ENCODE peak calls at places on chromosomes 2 and 18, in six cellular contexts. L is IMR-90, M is mesendoderm, O is H1, N is neuronal stem cell, J is mesenchymal stem cell. Q is an unnamed sample.

GRCh38 chr2:39893616-39894015 is 114.6 kb upstream of the THUMPD2 start:
- DNase-seq in M (no peak), J (no peak), L (no peak), N (no peak), O (no peak), Q (no peak)

GRCh38 chr2:35787302-35788031 is 568.1 kb upstream of the CRIM1 start:
- DNase-seq in J (peak; percentile 4), O (no peak), N (no peak), L (no peak), M (peak; percentile 52), Q (no peak)

GRCh38 chr2:152925540-152926448 is 207.4 kb downstream of the ARL6IP6 start:
- DNase-seq in L (no peak), M (peak; percentile 95), O (peak; percentile 91), N (peak; percentile 80), J (peak; percentile 48), Q (peak; percentile 82)

GRCh38 chr2:55357907-55358306 is 61.7 kb downstream of the CCDC88A start:
- DNase-seq in N (no peak), J (no peak), O (no peak), L (peak; percentile 69), M (no peak), Q (no peak)

GRCh38 chr2:62774555-62775366 is 69.2 kb downstream of the EHBP1 start:
- DNase-seq in O (no peak), J (peak; percentile 65), M (peak; percentile 29), L (peak; percentile 63), N (peak; percentile 21), Q (peak; percentile 80)

GRCh38 chr2:172106128-172106961 is 3.6 kb upstream of the DLX2 start:
- DNase-seq in O (peak; percentile 80), L (peak; percentile 43), N (peak; percentile 38), M (peak; percentile 87), J (peak; percentile 57), Q (peak; percentile 50)

GRCh38 chr2:201775326-201775725 is 5.4 kb downstream of the ALS2 start:
- DNase-seq in O (no peak), N (no peak), M (no peak), L (no peak), J (no peak), Q (no peak)

GRCh38 chr2:54520687-54521086 is 64.6 kb downstream of the SPTBN1 start:
- DNase-seq in M (no peak), O (no peak), N (no peak), J (peak; percentile 91), L (peak; percentile 96), Q (peak; percentile 83)

GRCh38 chr2:105486762-105487141 is 87.9 kb upstream of the FHL2 start:
- DNase-seq in L (no peak), O (no peak), N (no peak), M (no peak), J (no peak), Q (no peak)

GRCh38 chr18:34631071-34631470 is 79.0 kb upstream of the DTNA start:
- DNase-seq in M (no peak), O (no peak), N (no peak), L (no peak), J (no peak), Q (no peak)

GRCh38 chr2:64837925-64838641 is 151.1 kb upstream of the SLC1A4 start:
- DNase-seq in O (no peak), M (no peak), L (no peak), J (no peak), N (no peak), Q (no peak)

GRCh38 chr2:233031556-233032500 is 644 bp upstream of the NEU2 start:
- DNase-seq in L (no peak), J (no peak), N (no peak), M (no peak), O (no peak), Q (no peak)

GRCh38 chr2:240141736-240142135 is 1.3 kb upstream of the OTOS start:
- DNase-seq in J (no peak), O (no peak), L (no peak), N (no peak), M (no peak), Q (no peak)

GRCh38 chr18:79884963-79885728 is 66.3 kb downstream of the SLC66A2 start:
- DNase-seq in M (no peak), O (no peak), L (no peak), N (no peak), J (no peak), Q (no peak)

GRCh38 chr18:58013241-58014211 is 30.5 kb upstream of the NEDD4L start:
- DNase-seq in N (no peak), J (no peak), O (no peak), M (peak; percentile 46), L (peak; percentile 22), Q (peak; percentile 38)

GRCh38 chr2:226902041-226902972 is 66.5 kb downstream of the RHBDD1 start:
- DNase-seq in J (no peak), L (no peak), O (no peak), M (no peak), N (no peak), Q (no peak)

GRCh38 chr2:227867386-227867785 is 4.0 kb upstream of the DAW1 start:
- DNase-seq in M (no peak), L (no peak), O (no peak), N (no peak), J (no peak), Q (peak; percentile 87)

GRCh38 chr2:237062585-237062984 is 23.1 kb upstream of the COPS8 start:
- DNase-seq in N (no peak), L (peak; percentile 34), M (peak; percentile 84), J (no peak), O (no peak), Q (peak; percentile 49)

GRCh38 chr18:68299906-68300305 is 415.0 kb downstream of the TMX3 start:
- DNase-seq in J (no peak), O (no peak), M (no peak), N (no peak), L (peak; percentile 33), Q (no peak)

GRCh38 chr2:65671670-65672069 is 239.3 kb upstream of the SPRED2 start:
- DNase-seq in L (no peak), J (no peak), N (no peak), O (no peak), M (peak; percentile 70), Q (no peak)

GRCh38 chr2:138403431-138403927 is 98.1 kb upstream of the SPOPL start:
- DNase-seq in M (no peak), O (no peak), L (no peak), N (no peak), J (no peak), Q (no peak)

GRCh38 chr18:59246796-59247195 is 26.5 kb downstream of the RAX start:
- DNase-seq in J (no peak), L (no peak), M (peak; percentile 87), O (no peak), N (no peak), Q (no peak)

GRCh38 chr18:62331581-62332436 is 6.7 kb downstream of the TNFRSF11A start:
- DNase-seq in J (peak; percentile 60), M (no peak), L (peak; percentile 75), O (peak; percentile 30), N (no peak), Q (peak; percentile 15)

GRCh38 chr2:190352668-190353536 is 9.5 kb downstream of the INPP1 start:
- DNase-seq in M (no peak), L (no peak), O (no peak), J (peak; percentile 42), N (no peak), Q (no peak)

GRCh38 chr2:223696719-223697118 is 94.6 kb upstream of the SCG2 start:
- DNase-seq in M (no peak), N (no peak), L (peak; percentile 69), O (no peak), J (peak; percentile 25), Q (no peak)

DNA sequence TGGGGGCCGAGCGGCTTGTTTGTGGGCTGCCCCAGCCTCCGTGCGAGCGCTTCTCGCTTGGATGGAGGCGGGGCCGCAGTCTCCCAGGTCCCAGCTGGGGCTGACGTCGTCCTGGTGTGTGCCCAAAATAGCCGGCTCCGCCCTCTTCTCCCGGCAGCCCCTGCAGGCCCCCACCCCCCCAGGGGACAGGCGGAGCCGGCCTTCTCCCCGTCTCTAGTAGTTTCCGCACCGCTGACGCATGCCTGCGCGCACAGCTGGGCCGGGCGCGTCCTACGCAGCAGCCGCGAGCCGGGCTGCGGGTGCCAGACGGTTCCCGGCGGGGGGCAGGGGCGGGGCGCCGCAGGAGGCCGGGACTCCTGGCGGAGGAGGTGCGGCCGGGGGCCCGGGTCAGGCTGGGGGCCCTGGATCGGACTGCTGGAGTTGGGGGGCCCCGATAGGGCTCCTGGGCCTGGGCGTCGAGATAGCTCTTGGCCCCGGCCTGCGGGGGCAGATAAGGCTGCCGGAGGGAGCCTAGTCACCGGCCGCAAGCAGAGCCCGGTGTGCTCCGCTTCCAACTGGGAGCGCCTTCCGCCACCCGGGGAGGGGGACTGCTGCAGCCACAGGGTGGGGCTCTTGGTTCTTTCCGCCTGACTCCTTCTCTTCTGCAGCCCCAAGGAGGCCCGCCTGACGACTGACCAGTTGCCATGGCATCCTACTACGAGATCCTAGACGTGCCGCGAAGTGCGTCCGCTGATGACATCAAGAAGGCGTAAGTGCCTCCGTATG is at the start of gene DNAJB2:
- DNase-seq in M (peak; percentile 99), L (peak; percentile 99), O (peak; percentile 94), J (peak; percentile 100), N (peak; percentile 92), Q (peak; percentile 99)
- H2AK5ac ChIP-seq in M (peak within 1 kb of the TSS; percentile 24), L (peak within 1 kb of the TSS; percentile 96), O (no peak within 1 kb of the TSS), J (peak within 1 kb of the TSS; percentile 84), N (peak within 1 kb of the TSS; percentile 60), Q (peak within 1 kb of the TSS; percentile 71)

GRCh38 chr2:109636290-109636675 is 22.1 kb downstream of the SOWAHC start:
- DNase-seq in M (no peak), L (no peak), J (no peak), N (no peak), O (no peak), Q (peak; percentile 96)
- H2AK5ac ChIP-seq in M (no peak overlapping the region), L (no peak overlapping the region), J (no peak overlapping the region), N (no peak overlapping the region), O (no peak overlapping the region), Q (no peak overlapping the region)

DNA sequence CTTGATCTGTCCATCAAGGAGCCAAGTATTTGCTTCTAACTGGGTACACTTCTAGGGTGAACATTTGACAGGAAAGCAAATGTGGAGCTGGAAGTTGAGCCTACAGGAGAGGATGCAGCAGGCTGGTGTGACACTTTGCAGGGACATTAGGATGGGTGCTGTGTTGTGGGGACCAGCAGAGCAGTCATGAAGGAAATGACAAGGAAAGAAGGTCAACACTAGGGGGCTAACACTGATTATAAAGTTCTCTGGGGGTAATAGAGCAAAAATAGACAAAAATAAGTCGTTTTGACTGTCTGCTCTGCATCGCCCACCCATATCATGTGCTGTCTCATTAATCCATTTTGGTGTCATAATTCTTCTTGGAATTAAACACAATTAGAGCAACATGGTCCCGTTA is 652.4 kb downstream of the STK39 start:
- DNase-seq in N (no peak), O (no peak), J (no peak), M (no peak), L (no peak), Q (no peak)
- H2AK5ac ChIP-seq in N (no peak overlapping the region), O (no peak overlapping the region), J (no peak overlapping the region), M (no peak overlapping the region), L (no peak overlapping the region), Q (no peak overlapping the region)

GRCh38 chr2:26887142-26887541 is 39.2 kb downstream of the DPYSL5 start:
- DNase-seq in L (no peak), M (no peak), N (no peak), O (peak; percentile 0), J (no peak), Q (no peak)

GRCh38 chr2:26885651-26886329 is 37.9 kb downstream of the DPYSL5 start:
- DNase-seq in N (no peak), L (no peak), J (no peak), O (peak; percentile 11), M (no peak), Q (no peak)

GRCh38 chr2:26883971-26884370 is 36.0 kb downstream of the DPYSL5 start:
- DNase-seq in N (no peak), O (peak; percentile 43), J (no peak), M (no peak), L (no peak), Q (no peak)

GRCh38 chr2:26880910-26881435 is 33.0 kb downstream of the DPYSL5 start:
- DNase-seq in J (no peak), M (no peak), O (peak; percentile 35), N (no peak), L (no peak), Q (no peak)

GRCh38 chr2:26884486-26884885 is 36.6 kb downstream of the DPYSL5 start:
- DNase-seq in M (no peak), L (no peak), J (no peak), N (no peak), O (no peak), Q (no peak)
- H2AK5ac ChIP-seq in M (no peak overlapping the region), L (no peak overlapping the region), J (no peak overlapping the region), N (no peak overlapping the region), O (no peak overlapping the region), Q (no peak overlapping the region)

Q was measured in trophoblast cell.